ENCODE peak calls at places on chromosomes 13 and 19, in seven cellular contexts. Z is small intestine, B is IMR-90, L is OCI-LY7, G is left lung, C is A549, S is tibial nerve. A is an unnamed sample.

GRCh38 chr13:19957320-19958118 is 1.0 kb upstream of the ZMYM2 start:
- DNase-seq in Z (peak; percentile 77), G (peak; percentile 82), S (peak; percentile 93), C (peak; percentile 58), B (peak; percentile 18), L (peak; percentile 75), A (peak; percentile 5)

GRCh38 chr19:55579766-55580621 is 654 bp downstream of the ZNF579 start:
- DNase-seq in C (no peak), B (peak; percentile 41), Z (no peak), G (peak; percentile 39), L (peak; percentile 46), S (no peak), A (no peak)

GRCh38 chr13:36418022-36418805 is 14.1 kb upstream of the CCNA1 start:
- DNase-seq in C (no peak), G (no peak), Z (peak; percentile 14), B (peak; percentile 58), S (no peak), L (no peak), A (no peak)

GRCh38 chr13:50509771-50510441 is 333.6 kb downstream of the DLEU7 start:
- DNase-seq in S (no peak), G (no peak), B (peak; percentile 50), C (no peak), Z (no peak), L (peak; percentile 10), A (no peak)

GRCh38 chr13:98184796-98185195 is 7.7 kb upstream of the RNF113B start:
- DNase-seq in L (no peak), G (no peak), B (peak; percentile 68), Z (no peak), C (no peak), S (no peak), A (no peak)

GRCh38 chr19:6232567-6232966 is 47.2 kb downstream of the MLLT1 start:
- DNase-seq in B (peak; percentile 88), Z (no peak), C (no peak), G (no peak), S (no peak), L (no peak), A (no peak)

GRCh38 chr13:85864963-85865530 is 65.8 kb upstream of the SLITRK6 start:
- DNase-seq in Z (no peak), S (no peak), L (peak; percentile 10), B (peak; percentile 38), C (no peak), G (no peak), A (no peak)

GRCh38 chr13:57878291-57878690 is 246.7 kb downstream of the PCDH17 start:
- DNase-seq in L (no peak), C (no peak), B (no peak), Z (no peak), S (no peak), G (no peak), A (no peak)

GRCh38 chr19:45164577-45165335 is 4.0 kb upstream of the NKPD1 start:
- DNase-seq in C (no peak), Z (peak; percentile 53), G (peak; percentile 85), L (peak; percentile 48), B (peak; percentile 46), S (no peak), A (no peak)

GRCh38 chr13:106526748-106527488 is 8.5 kb downstream of the EFNB2 start:
- DNase-seq in L (no peak), B (no peak), S (no peak), Z (no peak), G (peak; percentile 45), C (no peak), A (no peak)
- H3K27ac ChIP-seq in L (no peak overlapping the region), B (no peak overlapping the region), S (no peak overlapping the region), Z (no peak overlapping the region), G (peak overlapping the region; percentile 25), C (no peak overlapping the region), A (no peak overlapping the region)

DNA sequence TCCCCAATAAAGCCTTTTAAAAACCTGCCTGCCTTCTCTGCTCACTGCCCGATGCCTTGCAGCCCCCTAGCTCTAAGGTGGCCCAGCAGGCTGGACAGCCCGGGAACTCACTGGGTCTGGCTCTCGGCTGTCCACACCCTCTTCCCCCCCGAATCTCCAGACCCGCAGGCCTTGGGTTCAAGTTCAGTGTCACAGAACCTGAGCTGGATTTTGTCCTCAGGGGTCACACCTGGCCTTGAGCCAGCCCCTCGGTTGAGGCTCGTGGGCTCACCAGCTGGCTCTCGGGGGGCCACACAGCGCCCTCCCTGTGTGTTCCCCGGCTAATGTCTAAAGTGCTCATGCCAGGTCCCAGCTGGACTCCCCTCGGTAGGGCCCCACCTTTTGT is 6.7 kb downstream of the PNKP start:
- DNase-seq in G (no peak), C (no peak), B (no peak), S (no peak), Z (no peak), L (no peak), A (no peak)
- H3K27ac ChIP-seq in G (no peak overlapping the region), C (peak overlapping the region; percentile 1), B (no peak overlapping the region), S (peak overlapping the region; percentile 86), Z (no peak overlapping the region), L (no peak overlapping the region), A (no peak overlapping the region)

GRCh38 chr19:7916137-7916907 is 1.7 kb downstream of the TGFBR3L start:
- DNase-seq in Z (peak; percentile 32), G (no peak), L (peak; percentile 24), S (no peak), C (no peak), B (no peak), A (no peak)
- H3K27ac ChIP-seq in Z (no peak overlapping the region), G (no peak overlapping the region), L (no peak overlapping the region), S (no peak overlapping the region), C (peak overlapping the region; percentile 90), B (no peak overlapping the region), A (no peak overlapping the region)

DNA sequence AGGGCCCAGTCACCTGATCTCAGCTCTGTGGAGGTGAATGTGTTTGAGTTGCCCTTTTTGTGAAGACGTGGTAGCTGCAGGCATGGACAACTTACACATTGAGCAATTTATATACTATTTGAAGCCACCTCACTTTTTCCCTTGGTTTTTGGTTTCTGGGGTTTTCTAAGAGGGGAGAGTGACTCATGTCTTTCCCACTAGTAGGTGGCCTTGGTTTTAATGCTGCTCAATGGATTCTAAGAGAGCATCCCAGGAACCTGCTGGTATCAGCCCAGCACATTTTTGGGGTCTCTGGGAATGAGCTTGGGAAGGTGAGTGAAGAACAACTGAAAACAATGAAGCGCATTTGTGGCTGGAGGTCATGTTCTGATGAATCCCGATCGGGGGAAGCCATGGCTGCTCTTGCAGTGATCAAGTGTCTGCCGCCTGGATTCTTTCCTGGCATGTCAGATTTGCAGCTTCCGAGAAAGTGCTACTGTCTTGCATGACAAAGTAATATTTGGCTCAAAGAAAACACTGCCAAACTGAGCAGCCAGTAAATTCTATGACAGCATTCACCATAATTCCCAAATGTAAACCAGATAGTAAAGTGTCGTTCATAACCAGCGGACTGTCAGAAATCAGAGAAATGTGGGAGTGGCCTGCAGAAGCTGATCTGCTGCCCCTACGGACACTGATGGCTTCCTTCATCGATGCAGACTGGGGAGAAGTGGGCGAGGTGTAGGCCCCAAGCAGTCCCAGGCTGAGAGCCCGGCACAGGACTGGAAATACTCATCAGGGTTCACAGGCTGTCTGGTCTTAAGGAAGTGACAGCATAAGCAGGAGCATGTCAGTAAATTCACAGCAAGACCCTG is 98.7 kb downstream of the COL4A2 start:
- DNase-seq in B (peak; percentile 89), G (no peak), S (no peak), Z (no peak), L (no peak), C (no peak), A (no peak)
- H3K27ac ChIP-seq in B (peak overlapping the region; percentile 75), G (peak overlapping the region; percentile 7), S (peak overlapping the region; percentile 80), Z (peak overlapping the region; percentile 73), L (no peak overlapping the region), C (peak overlapping the region; percentile 28), A (no peak overlapping the region)

GRCh38 chr19:35046461-35046860 is 4.9 kb downstream of the HPN start:
- DNase-seq in Z (no peak), C (no peak), L (no peak), G (no peak), B (no peak), S (no peak), A (no peak)

GRCh38 chr19:35051796-35052195 is 10.3 kb downstream of the HPN start:
- DNase-seq in G (no peak), Z (no peak), S (no peak), L (no peak), C (no peak), B (no peak), A (no peak)

GRCh38 chr19:35049456-35049855 is 7.9 kb downstream of the HPN start:
- DNase-seq in G (no peak), L (no peak), B (no peak), Z (no peak), C (no peak), S (no peak), A (no peak)

GRCh38 chr19:35045667-35046300 is 4.3 kb downstream of the HPN start:
- DNase-seq in Z (no peak), G (no peak), L (peak; percentile 86), S (no peak), C (peak; percentile 95), B (peak; percentile 28), A (no peak)

DNA sequence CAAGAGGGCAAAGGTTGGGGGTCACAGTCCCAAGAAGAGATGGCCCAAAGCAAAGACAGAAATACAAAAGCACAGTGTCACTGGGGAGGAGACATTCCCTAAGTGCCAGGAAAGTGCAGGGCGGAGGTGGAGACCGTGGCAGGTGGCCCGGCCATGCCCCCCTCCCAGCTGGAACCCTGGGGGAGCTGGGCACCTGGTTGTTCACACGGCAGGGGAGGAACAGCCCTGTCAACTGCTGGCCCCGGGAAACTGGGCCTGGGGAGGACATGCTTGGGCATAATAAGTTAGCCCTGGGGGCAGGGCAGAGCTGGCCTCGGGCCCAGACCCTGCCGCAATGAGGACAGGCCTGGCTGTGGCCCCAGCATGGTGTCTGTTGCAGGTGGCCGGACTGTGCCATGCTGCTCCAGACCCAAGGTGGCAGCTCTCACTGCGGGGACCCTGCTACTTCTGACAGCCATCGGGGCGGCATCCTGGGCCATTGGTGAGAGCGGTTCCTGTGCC is 7.4 kb downstream of the HPN start:
- DNase-seq in S (no peak), B (no peak), C (no peak), G (no peak), Z (no peak), L (no peak), A (peak; percentile 79)
- H3K27ac ChIP-seq in S (no peak overlapping the region), B (no peak overlapping the region), C (peak overlapping the region; percentile 22), G (no peak overlapping the region), Z (no peak overlapping the region), L (no peak overlapping the region), A (peak overlapping the region; percentile 98)

DNA sequence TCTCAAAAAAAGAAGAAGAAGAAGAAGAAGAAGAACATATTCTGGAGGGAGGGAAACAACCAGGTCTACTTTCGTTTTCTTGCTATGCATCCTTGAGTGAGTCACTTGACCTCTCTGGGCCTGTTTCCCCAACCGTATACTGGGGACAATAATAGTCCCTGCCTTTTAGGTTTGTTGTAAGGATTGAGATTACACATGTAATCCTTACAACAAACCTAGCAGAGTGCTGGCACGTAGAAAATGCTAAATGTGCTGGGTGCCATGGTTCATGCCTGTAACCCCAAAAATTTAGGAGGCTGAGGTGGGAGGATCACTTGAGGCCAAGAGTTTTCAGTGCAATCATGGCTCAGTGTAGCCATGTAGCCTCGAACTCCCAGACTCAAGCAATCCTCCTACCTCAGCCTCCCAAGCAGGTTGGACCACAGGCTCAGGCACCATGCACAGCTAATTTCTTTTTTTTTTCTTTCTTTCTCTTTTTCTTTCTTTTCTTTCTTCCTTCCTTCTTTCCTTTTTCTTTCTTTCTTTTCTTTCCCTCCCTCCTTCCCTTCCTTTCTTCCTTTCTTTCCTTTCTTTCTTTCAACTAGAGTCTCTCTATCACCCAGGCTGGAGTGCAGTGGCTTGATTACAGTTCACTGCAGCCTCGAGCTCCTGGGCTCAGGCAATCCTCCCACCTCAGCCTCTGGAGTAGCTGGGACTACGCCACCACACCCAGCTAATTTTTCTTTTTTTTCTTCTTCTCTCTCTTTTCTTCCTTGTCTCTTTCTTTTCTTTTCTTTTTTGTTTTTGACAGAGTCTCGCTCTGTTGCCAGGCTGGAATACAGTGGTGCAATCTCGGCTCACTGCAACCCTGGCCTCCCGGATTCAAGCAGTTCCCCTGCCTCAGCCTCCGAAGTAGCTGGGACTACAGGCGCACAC is 7.0 kb downstream of the IER2 start:
- DNase-seq in S (no peak), G (no peak), B (no peak), Z (no peak), L (peak; percentile 49), C (no peak), A (no peak)
- H3K27ac ChIP-seq in S (peak overlapping the region; percentile 99), G (peak overlapping the region; percentile 97), B (no peak overlapping the region), Z (peak overlapping the region; percentile 19), L (peak overlapping the region; percentile 100), C (peak overlapping the region; percentile 99), A (no peak overlapping the region)

A was measured in substantia nigra.